ENCODE peak calls at places on chromosomes 5 and 9, in eight cellular contexts. S is GM23248, T is GM23338, P is HCT116, E is SK-N-SH, H is OCI-LY7, O is MM.1S, B is PC-3. W is an unnamed sample.

GRCh38 chr9:136942112-136942880 is 2.2 kb downstream of the FBXW5 start:
- DNase-seq in B (no peak), H (no peak), P (no peak), S (no peak), T (no peak), O (no peak), E (no peak), W (no peak)

GRCh38 chr5:124748687-124749594 is 2.5 kb upstream of the ZNF608 start:
- DNase-seq in O (peak; percentile 84), H (peak; percentile 96), P (peak; percentile 92), E (peak; percentile 80), B (peak; percentile 88), T (peak; percentile 95), S (peak; percentile 80), W (peak; percentile 92)

GRCh38 chr5:44443172-44443571 is 54.0 kb upstream of the FGF10 start:
- DNase-seq in H (no peak), P (no peak), E (no peak), T (peak; percentile 45), B (no peak), S (no peak), O (no peak), W (no peak)

GRCh38 chr9:108396193-108396592 is 459.6 kb downstream of the ACTL7B start:
- DNase-seq in P (no peak), H (no peak), B (no peak), T (no peak), O (no peak), S (no peak), E (no peak), W (no peak)

GRCh38 chr9:113238859-113239231 is 17.5 kb downstream of the SLC31A1 start:
- DNase-seq in O (no peak), E (no peak), S (no peak), P (no peak), B (no peak), H (no peak), T (no peak), W (no peak)

GRCh38 chr5:55110156-55110680 is 7.8 kb downstream of the GZMA start:
- DNase-seq in O (no peak), B (no peak), S (no peak), E (no peak), H (no peak), P (no peak), T (no peak), W (no peak)

GRCh38 chr5:150249744-150250143 is 39.8 kb downstream of the CAMK2A start:
- DNase-seq in B (no peak), H (no peak), P (no peak), T (no peak), E (no peak), O (no peak), S (no peak), W (no peak)

GRCh38 chr9:136787690-136788400 is 3.3 kb upstream of the TMEM141 start:
- DNase-seq in B (peak; percentile 65), E (peak; percentile 77), P (no peak), H (peak; percentile 83), T (peak; percentile 92), S (peak; percentile 72), O (peak; percentile 72), W (peak; percentile 90)

GRCh38 chr9:121699271-121700164 is 48.1 kb downstream of the DAB2IP start:
- DNase-seq in P (no peak), B (peak; percentile 52), H (peak; percentile 74), E (peak; percentile 74), S (peak; percentile 74), T (peak; percentile 73), O (peak; percentile 82), W (peak; percentile 62)

GRCh38 chr5:39638803-39639202 is 214.0 kb upstream of the DAB2 start:
- DNase-seq in S (peak; percentile 27), H (no peak), B (peak; percentile 92), E (no peak), P (no peak), T (no peak), O (no peak), W (no peak)

GRCh38 chr9:20884985-20885593 is 146.4 kb downstream of the HACD4 start:
- DNase-seq in O (peak; percentile 37), T (peak; percentile 81), B (peak; percentile 54), H (peak; percentile 50), P (peak; percentile 12), S (peak; percentile 66), E (peak; percentile 17), W (peak; percentile 62)

GRCh38 chr5:59186623-59187022 is 603.7 kb downstream of the RAB3C start:
- DNase-seq in O (no peak), E (no peak), S (no peak), B (no peak), P (no peak), T (no peak), H (no peak), W (no peak)

GRCh38 chr9:95171001-95171400 is 146.5 kb downstream of the FANCC start:
- DNase-seq in B (peak; percentile 54), O (peak; percentile 34), P (no peak), S (peak; percentile 46), T (peak; percentile 13), H (peak; percentile 44), E (no peak), W (no peak)

GRCh38 chr9:91676042-91676441 is 252.4 kb upstream of the NFIL3 start:
- DNase-seq in P (peak; percentile 18), E (no peak), T (no peak), S (peak; percentile 72), H (no peak), B (peak; percentile 64), O (peak; percentile 84), W (peak; percentile 40)

GRCh38 chr9:98856982-98857381 is 49.5 kb downstream of the GALNT12 start:
- DNase-seq in P (no peak), E (no peak), T (no peak), S (no peak), H (no peak), O (no peak), B (no peak), W (no peak)

GRCh38 chr5:543755-544674 is 19.8 kb upstream of the SLC9A3 start:
- DNase-seq in O (peak; percentile 73), P (no peak), B (no peak), S (no peak), E (no peak), H (peak; percentile 90), T (no peak), W (no peak)

GRCh38 chr9:107158321-107158720 is 124.8 kb upstream of the RAD23B start:
- DNase-seq in P (peak; percentile 51), T (peak; percentile 83), B (peak; percentile 34), O (no peak), E (peak; percentile 34), S (peak; percentile 46), H (peak; percentile 28), W (peak; percentile 56)

DNA sequence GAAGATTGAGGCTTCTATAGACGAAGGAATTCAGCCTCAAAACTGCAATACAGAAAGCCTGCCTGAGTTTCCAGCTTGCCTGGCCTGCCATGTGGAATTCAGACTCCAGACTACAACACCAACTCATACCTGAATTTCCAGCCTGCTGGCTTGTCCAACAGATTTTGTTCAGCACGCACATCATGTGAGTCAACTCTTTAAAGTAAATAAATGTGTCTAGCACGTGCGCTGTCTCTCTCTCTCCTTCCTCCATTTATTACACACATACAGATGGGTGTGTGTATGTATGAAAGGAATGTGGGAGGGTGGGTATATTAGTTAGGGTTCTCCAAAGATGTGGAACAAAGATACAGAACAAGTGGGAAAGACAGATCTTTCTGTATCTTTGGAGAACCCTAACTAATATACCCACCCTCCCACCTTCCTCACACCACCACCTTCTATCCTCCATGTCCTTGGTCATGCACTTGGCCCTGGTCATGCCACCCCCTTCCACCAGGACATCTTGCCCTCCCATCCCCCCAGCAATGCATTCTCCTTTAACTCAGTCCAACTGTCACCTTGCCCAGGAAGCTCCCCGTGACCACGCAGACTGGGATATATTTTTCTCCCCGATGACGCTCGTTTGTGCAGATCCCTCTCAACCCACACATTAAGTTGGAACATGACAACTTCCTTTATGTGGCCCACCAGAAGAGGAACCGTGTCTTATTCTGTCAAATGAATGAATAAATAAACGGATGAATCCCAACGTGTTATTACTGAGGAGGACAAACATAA is 82.5 kb upstream of the TAS2R1 start:
- DNase-seq in P (no peak), T (no peak), B (peak; percentile 95), O (no peak), S (peak; percentile 91), E (no peak), H (no peak), W (peak; percentile 63)
- TF ChIP-seq EZH2phosphoT487 in P (no peak), T (no peak), B (no peak), O (no peak), S (no peak), E (no peak), H (no peak), W (no peak)

DNA sequence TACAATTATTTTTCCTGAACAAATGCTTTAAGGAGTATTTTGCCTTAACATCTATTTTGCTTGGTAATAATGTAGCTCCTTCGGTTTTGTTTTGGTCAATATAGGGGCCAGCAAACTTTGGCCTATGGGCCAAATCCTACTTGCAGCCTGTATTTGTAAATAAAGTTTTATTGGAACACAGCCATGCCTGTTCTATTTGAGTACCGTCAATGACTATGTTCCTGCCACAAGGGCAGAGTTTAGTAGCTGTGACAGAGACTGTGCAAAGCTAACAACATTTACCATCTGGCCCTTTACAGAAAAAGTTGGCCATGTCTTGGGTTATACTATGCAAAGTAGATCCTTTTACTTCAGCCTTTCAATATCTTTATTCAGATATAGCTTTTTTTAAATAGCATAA is 113.4 kb downstream of the NR3C1 start:
- DNase-seq in P (no peak), H (no peak), B (no peak), O (no peak), E (no peak), T (no peak), S (no peak), W (no peak)
- H3K36me3 ChIP-seq in P (no peaks in the 10 kb centered on the region), H (peaks cover 84% of the 10 kb centered on the region), B (no peaks in the 10 kb centered on the region), O (peaks cover 12% of the 10 kb centered on the region), E (peaks cover 44% of the 10 kb centered on the region), T (no peaks in the 10 kb centered on the region), S (peaks cover 59% of the 10 kb centered on the region), W (no peaks in the 10 kb centered on the region)

GRCh38 chr9:97555164-97555563 is 53.7 kb downstream of the TMOD1 start:
- DNase-seq in T (no peak), E (no peak), O (no peak), H (no peak), B (no peak), P (no peak), S (no peak), W (no peak)

GRCh38 chr9:97558701-97559101 is 57.2 kb downstream of the TMOD1 start:
- DNase-seq in T (no peak), S (no peak), E (no peak), O (peak; percentile 57), B (no peak), H (no peak), P (no peak), W (no peak)

GRCh38 chr9:97556036-97556720 is 54.7 kb downstream of the TMOD1 start:
- DNase-seq in S (no peak), B (no peak), P (no peak), E (peak; percentile 52), O (no peak), H (no peak), T (no peak), W (no peak)

GRCh38 chr9:97557606-97558095 is 56.2 kb downstream of the TMOD1 start:
- DNase-seq in O (no peak), T (no peak), E (peak; percentile 77), B (no peak), H (no peak), P (no peak), S (no peak), W (peak; percentile 25)

GRCh38 chr9:97556721-97557605 is 55.5 kb downstream of the TMOD1 start:
- DNase-seq in P (no peak), O (no peak), B (no peak), H (no peak), T (no peak), E (no peak), S (no peak), W (no peak)
- H3K4me2 ChIP-seq in P (no peak overlapping the region), O (peak overlapping the region; percentile 71), B (no peak overlapping the region), H (no peak overlapping the region), T (no peak overlapping the region), E (no peak overlapping the region), S (no peak overlapping the region), W (no peak overlapping the region)

GRCh38 chr5:68545636-68546325 is 330.2 kb downstream of the PIK3R1 start:
- DNase-seq in T (no peak), O (no peak), S (no peak), E (no peak), H (no peak), P (no peak), B (no peak), W (no peak)
- TF ChIP-seq EZH2phosphoT487 in T (no peak), O (no peak), S (no peak), E (no peak), H (no peak), P (no peak), B (no peak), W (no peak)